ENCODE peak calls at places on chromosomes 7 and 10, in seven cellular contexts. L is GM23248; Y is tibial nerve; Z is coronary artery; M is fibroblast of lung; I is osteoblast; N is CD8-positive, alpha-beta memory T cell. J is an unnamed sample.

GRCh38 chr10:15325243-15326002 is 45.7 kb downstream of the FAM171A1 start:
- DNase-seq in L (peak), Y (no peak), Z (no peak), M (peak), I (no peak), N (no peak), J (no peak)

GRCh38 chr7:10708447-10708846 is 265.2 kb upstream of the PHF14 start:
- DNase-seq in L (no peak), Y (no peak), Z (no peak), M (no peak), I (no peak), N (no peak), J (no peak)

GRCh38 chr7:151081170-151082101 is 827 bp upstream of the FASTK start:
- DNase-seq in L (peak), Y (no peak), Z (no peak), M (peak), I (peak), N (no peak), J (no peak)

GRCh38 chr10:46541017-46541661 is 15.3 kb downstream of the GPRIN2 start:
- DNase-seq in L (peak), Y (peak), Z (no peak), M (peak), I (peak), N (no peak), J (no peak)

GRCh38 chr10:70974351-70974901 is 86.1 kb upstream of the PCBD1 start:
- DNase-seq in L (peak), Y (no peak), Z (no peak), M (peak), I (no peak), N (no peak), J (no peak)

GRCh38 chr7:38232475-38233366 is 40.7 kb downstream of the TARP start:
- DNase-seq in L (no peak), Y (no peak), Z (no peak), M (peak), I (no peak), N (peak), J (peak)

GRCh38 chr10:107487284-107487683 is 322.8 kb upstream of the SORCS1 start:
- DNase-seq in L (peak), Y (no peak), Z (no peak), M (no peak), I (no peak), N (no peak), J (no peak)

GRCh38 chr7:74464931-74465906 is 11.5 kb downstream of the GTF2IRD1 start:
- DNase-seq in L (no peak), Y (no peak), Z (no peak), M (no peak), I (no peak), N (no peak), J (no peak)

GRCh38 chr10:87798082-87798481 is 19.9 kb downstream of the ATAD1 start:
- DNase-seq in L (no peak), Y (no peak), Z (no peak), M (no peak), I (no peak), N (no peak), J (no peak)

GRCh38 chr10:71647526-71648354 is 71.8 kb downstream of the C10orf105 start:
- DNase-seq in L (peak), Y (no peak), Z (no peak), M (no peak), I (peak), N (no peak), J (no peak)

GRCh38 chr7:103447073-103447960 is 1.3 kb upstream of the SLC26A5 start:
- DNase-seq in L (peak), Y (no peak), Z (no peak), M (peak), I (peak), N (no peak), J (no peak)

GRCh38 chr7:103065666-103066065 is 8.9 kb downstream of the FBXL13 start:
- DNase-seq in L (peak), Y (no peak), Z (no peak), M (peak), I (no peak), N (peak), J (no peak)

GRCh38 chr10:31939797-31940708 is 11.4 kb upstream of the ARHGAP12 start:
- DNase-seq in L (peak), Y (no peak), Z (no peak), M (peak), I (no peak), N (no peak), J (no peak)

GRCh38 chr7:44287488-44288380 is 37.7 kb downstream of the CAMK2B start:
- DNase-seq in L (no peak), Y (peak), Z (peak), M (no peak), I (peak), N (no peak), J (no peak)

GRCh38 chr7:83956104-83956503 is 238.5 kb downstream of the SEMA3A start:
- DNase-seq in L (no peak), Y (no peak), Z (no peak), M (no peak), I (no peak), N (no peak), J (no peak)

GRCh38 chr10:120460776-120461175 is 3.7 kb downstream of the PLPP4 start:
- DNase-seq in L (peak), Y (no peak), Z (no peak), M (peak), I (peak), N (no peak), J (no peak)

GRCh38 chr10:42926831-42927230 is 144.2 kb downstream of the BMS1 start:
- DNase-seq in L (peak), Y (no peak), Z (no peak), M (no peak), I (peak), N (no peak), J (no peak)

GRCh38 chr10:133160813-133161471 is 923 bp downstream of the KNDC1 start:
- DNase-seq in L (no peak), Y (no peak), Z (no peak), M (no peak), I (peak), N (no peak), J (no peak)

GRCh38 chr10:21292763-21293517 is 232.5 kb downstream of the SKIDA1 start:
- DNase-seq in L (peak), Y (peak), Z (peak), M (peak), I (peak), N (no peak), J (no peak)

GRCh38 chr7:158016171-158017087 is 571.2 kb downstream of the PTPRN2 start:
- DNase-seq in L (no peak), Y (no peak), Z (peak), M (peak), I (no peak), N (no peak), J (no peak)

GRCh38 chr7:26441640-26442277 is 150.1 kb downstream of the SNX10 start:
- DNase-seq in L (no peak), Y (no peak), Z (no peak), M (no peak), I (no peak), N (no peak), J (no peak)

GRCh38 chr7:26443006-26443405 is 151.3 kb downstream of the SNX10 start:
- DNase-seq in L (no peak), Y (no peak), Z (no peak), M (no peak), I (no peak), N (no peak), J (no peak)

GRCh38 chr7:26444554-26444953 is 152.9 kb downstream of the SNX10 start:
- DNase-seq in L (no peak), Y (no peak), Z (no peak), M (no peak), I (no peak), N (no peak), J (no peak)

GRCh38 chr7:26440993-26441636 is 149.5 kb downstream of the SNX10 start:
- DNase-seq in L (no peak), Y (no peak), Z (no peak), M (no peak), I (no peak), N (no peak), J (no peak)

DNA sequence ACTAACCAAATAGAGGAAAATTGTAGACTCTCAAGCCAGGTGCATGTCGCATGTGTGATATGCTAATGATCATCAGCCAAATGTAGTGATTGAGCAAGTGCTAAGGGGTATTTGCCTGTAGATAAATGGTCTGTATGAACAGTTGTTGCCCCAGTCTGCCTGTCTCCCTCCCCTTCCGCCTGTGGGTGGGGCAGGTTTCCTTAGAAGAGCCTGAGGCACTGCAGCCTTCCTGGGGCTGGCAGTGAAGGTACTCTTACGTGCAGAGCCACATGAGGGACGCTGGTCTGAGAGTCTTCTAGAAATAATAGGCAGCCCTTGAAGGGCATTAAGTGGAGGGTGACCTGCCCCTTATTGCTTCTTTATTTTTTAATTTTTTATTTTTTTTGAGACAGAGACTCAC is 152.1 kb downstream of the SNX10 start:
- DNase-seq in L (no peak), Y (no peak), Z (no peak), M (no peak), I (no peak), N (no peak), J (no peak)
- H3K27ac ChIP-seq in L (no peak), Y (no peak), Z (no peak), M (no peak), I (no peak), N (no peak), J (no peak)

GRCh38 chr7:43135129-43135528 is 22.7 kb downstream of the HECW1 start:
- DNase-seq in L (peak), Y (no peak), Z (no peak), M (peak), I (no peak), N (no peak), J (no peak)
- H3K27ac ChIP-seq in L (no peak), Y (no peak), Z (no peak), M (no peak), I (no peak), N (no peak), J (no peak)

GRCh38 chr10:22999942-23000341 is 72.1 kb downstream of the ARMC3 start:
- DNase-seq in L (no peak), Y (no peak), Z (no peak), M (no peak), I (no peak), N (no peak), J (no peak)

GRCh38 chr10:22992621-22993020 is 64.8 kb downstream of the ARMC3 start:
- DNase-seq in L (no peak), Y (no peak), Z (no peak), M (no peak), I (no peak), N (no peak), J (no peak)

GRCh38 chr10:23001901-23002516 is 74.2 kb downstream of the ARMC3 start:
- DNase-seq in L (peak), Y (no peak), Z (no peak), M (no peak), I (no peak), N (no peak), J (no peak)

GRCh38 chr10:22993314-22993713 is 65.5 kb downstream of the ARMC3 start:
- DNase-seq in L (no peak), Y (no peak), Z (no peak), M (no peak), I (no peak), N (no peak), J (no peak)

GRCh38 chr10:22997102-22997501 is 69.2 kb downstream of the ARMC3 start:
- DNase-seq in L (peak), Y (no peak), Z (no peak), M (peak), I (peak), N (no peak), J (no peak)
- H3K27ac ChIP-seq in L (no peak), Y (no peak), Z (no peak), M (no peak), I (no peak), N (no peak), J (no peak)

GRCh38 chr10:121681171-121681752 is 83.0 kb upstream of the FGFR2 start:
- DNase-seq in L (no peak), Y (no peak), Z (no peak), M (no peak), I (no peak), N (no peak), J (no peak)

GRCh38 chr10:121681982-121682687 is 83.9 kb upstream of the FGFR2 start:
- DNase-seq in L (no peak), Y (no peak), Z (no peak), M (no peak), I (no peak), N (no peak), J (no peak)

GRCh38 chr10:121678631-121679174 is 80.5 kb upstream of the FGFR2 start:
- DNase-seq in L (no peak), Y (no peak), Z (no peak), M (no peak), I (no peak), N (no peak), J (no peak)

GRCh38 chr10:121683366-121683765 is 85.1 kb upstream of the FGFR2 start:
- DNase-seq in L (no peak), Y (no peak), Z (no peak), M (no peak), I (no peak), N (no peak), J (no peak)

DNA sequence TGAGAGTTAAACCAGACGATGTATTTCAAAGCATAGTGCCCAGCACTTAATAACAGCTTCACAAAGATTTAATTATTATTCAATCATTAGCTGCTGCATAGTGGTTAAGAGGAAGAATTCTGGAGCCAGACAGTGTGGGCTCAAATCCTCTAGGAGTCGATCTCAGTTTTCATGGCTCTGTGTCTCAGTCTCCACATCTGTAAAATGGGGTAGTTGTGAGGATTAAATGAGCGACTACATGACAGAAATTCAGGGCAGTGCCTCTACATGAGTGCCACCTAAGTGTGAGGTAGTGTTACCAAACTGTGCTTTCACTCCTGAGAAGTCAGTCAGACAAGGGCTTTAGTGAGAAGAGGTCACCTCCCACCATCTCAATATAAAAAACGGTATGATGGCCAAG is 81.7 kb upstream of the FGFR2 start:
- DNase-seq in L (no peak), Y (no peak), Z (no peak), M (no peak), I (no peak), N (no peak), J (no peak)
- H3K27ac ChIP-seq in L (no peak), Y (no peak), Z (no peak), M (no peak), I (no peak), N (no peak), J (no peak)

DNA sequence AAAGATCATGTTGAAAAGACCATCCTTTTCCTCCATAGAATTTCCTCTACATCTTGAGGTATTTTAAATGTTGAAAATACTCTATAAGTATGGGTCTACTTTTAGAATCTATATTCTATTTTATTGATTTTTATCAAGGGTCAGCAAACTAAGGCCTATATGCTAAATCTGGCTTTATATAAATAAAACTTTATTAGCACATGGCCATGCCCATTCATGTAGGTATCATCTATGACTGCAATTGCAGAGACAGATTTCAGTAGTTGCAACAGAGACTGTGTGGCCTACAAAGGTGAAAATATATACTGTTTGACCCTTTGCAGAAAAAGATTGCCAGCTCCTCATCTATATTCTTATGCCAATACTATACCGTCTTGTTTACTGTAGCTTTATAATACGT is 72.7 kb downstream of the TAX1BP1 start:
- DNase-seq in L (no peak), Y (no peak), Z (no peak), M (no peak), I (no peak), N (no peak), J (no peak)
- H3K27ac ChIP-seq in L (no peak), Y (no peak), Z (no peak), M (no peak), I (no peak), N (no peak), J (no peak)

DNA sequence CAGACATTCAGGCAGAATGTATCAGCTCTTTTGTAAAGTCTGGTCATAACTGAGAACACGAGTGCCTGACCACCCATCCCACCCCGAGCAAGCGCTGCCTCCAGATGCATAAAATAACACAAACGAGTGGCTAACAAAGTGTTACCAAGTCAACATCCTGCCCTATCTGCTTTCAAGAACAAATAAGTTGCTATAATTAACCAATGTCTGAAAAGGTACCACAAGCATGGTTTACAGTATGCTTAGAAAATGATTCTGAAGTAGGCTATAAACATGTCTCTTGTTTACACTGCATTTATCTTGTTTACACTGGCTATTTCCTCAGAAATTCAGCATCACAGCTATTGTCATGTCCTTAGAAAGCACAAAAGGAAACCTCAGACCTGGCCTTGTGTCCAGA is 49.5 kb downstream of the PIK3AP1 start:
- DNase-seq in L (no peak), Y (no peak), Z (no peak), M (peak), I (no peak), N (no peak), J (no peak)
- H3K27ac ChIP-seq in L (no peak), Y (no peak), Z (no peak), M (no peak), I (no peak), N (peak), J (no peak)

DNA sequence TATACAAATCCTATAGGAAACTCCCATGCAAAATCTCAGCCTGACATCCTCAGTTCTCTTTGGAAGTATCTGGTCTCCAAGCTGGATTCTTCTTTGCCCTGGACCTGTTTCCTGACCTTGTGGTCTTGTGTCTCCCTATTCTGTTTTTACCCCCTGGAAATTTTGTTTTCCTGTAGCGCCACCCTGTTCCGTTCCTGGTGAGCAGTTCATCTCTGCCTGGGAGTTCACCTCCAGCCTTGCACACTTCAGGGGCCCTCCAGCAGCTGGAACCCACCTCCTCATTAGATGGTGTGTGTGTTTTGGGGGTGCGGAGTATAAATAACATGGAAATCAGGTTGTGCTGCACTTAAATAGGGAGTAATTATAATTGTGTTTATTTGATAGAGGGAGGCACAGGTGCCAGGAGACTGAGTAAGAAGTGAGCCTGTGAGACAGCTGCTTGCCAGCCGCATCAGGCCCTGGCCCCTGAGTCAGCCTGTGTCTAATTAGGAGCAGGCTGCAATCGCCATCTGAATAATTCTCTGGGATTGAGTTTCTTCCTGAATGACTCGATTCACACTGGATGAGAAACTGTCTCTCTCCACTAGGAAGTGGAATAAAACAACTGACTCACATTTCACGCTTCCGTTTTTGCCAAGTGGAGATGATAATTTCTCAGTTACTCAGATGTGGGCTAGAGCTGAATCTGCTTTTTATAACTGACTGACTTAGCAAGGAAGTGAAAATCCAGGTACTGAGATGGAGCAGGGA is 69.4 kb upstream of the HECTD2 start:
- DNase-seq in L (peak), Y (no peak), Z (no peak), M (peak), I (peak), N (no peak), J (no peak)
- H3K27ac ChIP-seq in L (peak), Y (no peak), Z (no peak), M (no peak), I (peak), N (no peak), J (no peak)